ENCODE peak calls at places on chromosomes 16 and 17, in four cellular contexts. M is dermis microvascular lymphatic vessel endothelial cell, V is GM23338, B is AG04449. J is an unnamed sample.

GRCh38 chr17:60293580-60294335 is 98.2 kb downstream of the USP32 start:
- DNase-seq in M (no peak), V (no peak), B (no peak), J (no peak)

GRCh38 chr16:89266521-89267134 is 49.1 kb downstream of the ZNF778 start:
- DNase-seq in M (no peak), V (no peak), B (no peak), J (no peak)

GRCh38 chr16:70473446-70474319 is 19.3 kb downstream of the FCSK start:
- DNase-seq in M (no peak), V (no peak), B (no peak), J (no peak)

GRCh38 chr16:56923481-56923880 is 8.5 kb upstream of the HERPUD1 start:
- DNase-seq in M (no peak), V (no peak), B (peak), J (no peak)

GRCh38 chr17:30161601-30162000 is 45.0 kb downstream of the NSRP1 start:
- DNase-seq in M (no peak), V (no peak), B (no peak), J (no peak)

GRCh38 chr16:49681449-49681848 is 174.5 kb downstream of the ZNF423 start:
- DNase-seq in M (no peak), V (no peak), B (no peak), J (no peak)

GRCh38 chr16:105521-105920 is 27.5 kb downstream of the MPG start:
- DNase-seq in M (no peak), V (peak), B (no peak), J (no peak)

GRCh38 chr17:16287563-16288027 is 65.7 kb downstream of the CENPV start:
- DNase-seq in M (peak), V (no peak), B (peak), J (no peak)

GRCh38 chr17:9473716-9474115 is 101.9 kb downstream of the STX8 start:
- DNase-seq in M (no peak), V (no peak), B (no peak), J (peak)

GRCh38 chr16:27110524-27110896 is 43.8 kb downstream of the C16orf82 start:
- DNase-seq in M (no peak), V (no peak), B (no peak), J (no peak)

GRCh38 chr17:4543557-4544026 is 11.6 kb downstream of the MYBBP1A start:
- DNase-seq in M (no peak), V (no peak), B (no peak), J (no peak)